ENCODE peak calls at places on chromosomes 6 and 20, in eight cellular contexts. H is transverse colon; R is RKO; X is GM13976; W is astrocyte; G is Right ventricle myocardium superior; V is upper lobe of left lung; Q is activated CD4-positive, alpha-beta T cell treated with anti-CD3 and anti-CD28 coated beads, Interleukin-2, amount 50 U/mL, for 48 hours. Z is an unnamed sample.

GRCh38 chr6:7846971-7847818 is 63.4 kb downstream of the TXNDC5 start:
- DNase-seq in V (no peak), H (no peak), X (no peak), G (no peak), Q (no peak), R (no peak), W (peak; percentile 26), Z (no peak)

GRCh38 chr6:4804095-4804494 is 27.9 kb downstream of the CDYL start:
- DNase-seq in G (no peak), W (peak; percentile 84), V (no peak), H (peak; percentile 37), X (no peak), R (no peak), Q (no peak), Z (peak; percentile 68)

GRCh38 chr6:146890644-146891434 is 292.1 kb downstream of the ADGB start:
- DNase-seq in H (no peak), V (no peak), X (no peak), W (peak; percentile 44), G (no peak), Q (no peak), R (no peak), Z (no peak)

GRCh38 chr6:34235605-34236422 is 859 bp upstream of the HMGA1 start:
- DNase-seq in Q (peak; percentile 66), R (peak; percentile 87), G (peak; percentile 80), X (peak; percentile 75), V (peak; percentile 92), W (peak; percentile 85), H (peak; percentile 70), Z (peak; percentile 80)

GRCh38 chr20:57260065-57260958 is 6.1 kb downstream of the BMP7 start:
- DNase-seq in W (no peak), V (no peak), R (no peak), Q (no peak), G (no peak), X (no peak), H (no peak), Z (no peak)

GRCh38 chr6:127403636-127404035 is 55.6 kb downstream of the KIAA0408 start:
- DNase-seq in G (no peak), R (no peak), Q (no peak), V (no peak), X (peak; percentile 38), W (no peak), H (no peak), Z (no peak)

GRCh38 chr6:120147218-120147871 is 797.8 kb upstream of the MAN1A1 start:
- DNase-seq in G (no peak), H (no peak), Q (no peak), W (no peak), X (no peak), V (no peak), R (no peak), Z (no peak)

GRCh38 chr20:44075191-44075949 is 111.6 kb downstream of the JPH2 start:
- DNase-seq in X (no peak), V (no peak), Q (no peak), W (no peak), H (no peak), G (no peak), R (no peak), Z (no peak)

GRCh38 chr20:47198254-47198671 is 158.2 kb downstream of the ZMYND8 start:
- DNase-seq in Q (peak; percentile 64), G (no peak), V (no peak), X (peak; percentile 59), H (no peak), W (no peak), R (peak; percentile 52), Z (no peak)

GRCh38 chr6:75147512-75147911 is 58.3 kb downstream of the COL12A1 start:
- DNase-seq in H (no peak), R (no peak), Q (no peak), X (peak; percentile 16), V (no peak), W (peak; percentile 79), G (no peak), Z (no peak)

GRCh38 chr20:21365771-21366170 is 31.6 kb downstream of the NKX2-4 start:
- DNase-seq in V (no peak), H (no peak), R (no peak), Q (no peak), X (no peak), W (no peak), G (no peak), Z (no peak)

GRCh38 chr6:27213544-27214125 is 33.9 kb upstream of the PRSS16 start:
- DNase-seq in Q (peak; percentile 16), R (no peak), V (no peak), W (no peak), X (no peak), G (no peak), H (no peak), Z (peak; percentile 54)

GRCh38 chr6:35128496-35128895 is 12.6 kb downstream of the TCP11 start:
- DNase-seq in W (peak; percentile 43), H (no peak), X (no peak), G (no peak), V (no peak), Q (no peak), R (no peak), Z (no peak)

GRCh38 chr6:93468291-93468690 is 48.9 kb upstream of the EPHA7 start:
- DNase-seq in V (no peak), R (no peak), W (peak; percentile 51), G (no peak), Q (no peak), H (no peak), X (no peak), Z (no peak)

GRCh38 chr6:90083891-90084290 is 189.6 kb downstream of the GJA10 start:
- DNase-seq in W (no peak), G (no peak), H (no peak), R (no peak), Q (peak; percentile 37), V (no peak), X (peak; percentile 11), Z (no peak)

GRCh38 chr6:16336056-16336810 is 97.8 kb downstream of the GMPR start:
- DNase-seq in X (no peak), V (no peak), R (no peak), G (no peak), W (no peak), H (no peak), Q (no peak), Z (peak; percentile 20)

GRCh38 chr6:133895573-133896343 is 6.8 kb downstream of the TCF21 start:
- DNase-seq in Q (no peak), W (no peak), V (peak; percentile 76), H (no peak), X (no peak), R (no peak), G (peak; percentile 70), Z (no peak)

GRCh38 chr6:43833223-43833995 is 63.4 kb downstream of the VEGFA start:
- DNase-seq in V (no peak), Q (no peak), R (peak; percentile 42), W (no peak), G (no peak), X (no peak), H (no peak), Z (no peak)

GRCh38 chr6:89368107-89368506 is 15.6 kb upstream of the UBE2J1 start:
- DNase-seq in G (peak; percentile 66), W (no peak), X (no peak), H (peak; percentile 69), V (no peak), R (peak; percentile 50), Q (peak; percentile 75), Z (peak; percentile 30)

GRCh38 chr6:73521351-73522254 is 771 bp upstream of the EEF1A1 start:
- DNase-seq in Q (peak; percentile 75), G (peak; percentile 83), W (peak; percentile 80), R (peak; percentile 87), H (no peak), V (peak; percentile 94), X (peak; percentile 24), Z (peak; percentile 69)

GRCh38 chr20:47150403-47151152 is 205.9 kb downstream of the ZMYND8 start:
- DNase-seq in W (peak; percentile 54), X (peak; percentile 53), H (peak; percentile 66), Q (peak; percentile 18), V (no peak), G (peak; percentile 65), R (peak; percentile 75), Z (peak; percentile 84)

GRCh38 chr6:13194852-13195251 is 133.5 kb downstream of the TBC1D7 start:
- DNase-seq in R (peak; percentile 38), H (peak; percentile 48), W (peak; percentile 38), V (no peak), X (peak; percentile 78), G (peak; percentile 53), Q (peak; percentile 10), Z (peak; percentile 65)

GRCh38 chr6:37244430-37245310 is 12.9 kb upstream of the TBC1D22B start:
- DNase-seq in Q (no peak), W (peak; percentile 100), H (peak; percentile 57), R (no peak), G (peak; percentile 77), V (no peak), X (no peak), Z (peak; percentile 80)

GRCh38 chr6:94367316-94367715 is 948.0 kb upstream of the EPHA7 start:
- DNase-seq in H (no peak), X (no peak), G (no peak), V (no peak), Q (no peak), R (no peak), W (no peak), Z (no peak)

GRCh38 chr6:130937942-130938604 is 110.9 kb downstream of the SMLR1 start:
- DNase-seq in H (no peak), V (no peak), R (no peak), X (no peak), W (peak; percentile 75), G (no peak), Q (no peak), Z (peak; percentile 1)

GRCh38 chr6:143014764-143015163 is 45.9 kb upstream of the AIG1 start:
- DNase-seq in R (no peak), X (no peak), H (no peak), V (no peak), W (no peak), G (no peak), Q (no peak), Z (no peak)

GRCh38 chr20:39259010-39259803 is 297.1 kb downstream of the DHX35 start:
- DNase-seq in G (no peak), X (no peak), H (no peak), W (no peak), Q (no peak), V (no peak), R (no peak), Z (no peak)

GRCh38 chr20:33392016-33392415 is 9.3 kb downstream of the CDK5RAP1 start:
- DNase-seq in V (no peak), H (no peak), W (peak; percentile 73), Q (no peak), G (no peak), R (no peak), X (no peak), Z (no peak)

GRCh38 chr20:37941332-37941731 is 38.4 kb downstream of the VSTM2L start:
- DNase-seq in X (peak; percentile 41), Q (no peak), W (no peak), H (no peak), R (no peak), G (no peak), V (no peak), Z (no peak)

GRCh38 chr6:25138024-25138696 is 141.0 kb upstream of the CARMIL1 start:
- DNase-seq in Q (peak; percentile 67), G (peak; percentile 48), V (no peak), R (no peak), W (peak; percentile 65), X (peak; percentile 65), H (peak; percentile 70), Z (peak; percentile 35)

GRCh38 chr6:22099923-22100322 is 196.9 kb downstream of the PRL start:
- DNase-seq in R (no peak), Q (no peak), G (no peak), X (no peak), H (no peak), V (no peak), W (peak; percentile 37), Z (no peak)

GRCh38 chr20:18727032-18727508 is 86.5 kb upstream of the SCP2D1 start:
- DNase-seq in Q (no peak), W (no peak), G (no peak), R (no peak), H (peak; percentile 23), V (peak; percentile 65), X (no peak), Z (no peak)

GRCh38 chr6:36722365-36722764 is 24.7 kb downstream of the RAB44 start:
- DNase-seq in H (no peak), V (no peak), W (no peak), Q (no peak), G (no peak), X (no peak), R (no peak), Z (no peak)